ENCODE peak calls at places on chromosomes 5 and 9, in nine cellular contexts. One of them, this sample, is unnamed.

GRCh38 chr5:143302344-143302743 is 101.1 kb downstream of the NR3C1 start:
- DNase-seq in AG20443: no peak
- DNase-seq in astrocyte of the spinal cord: no peak
- DNase-seq in mesendoderm: no peak
- DNase-seq in activated CD4-positive, alpha-beta T cell treated with anti-CD3 and anti-CD28 coated beads, Interleukin-2, amount 10 ng/mL, durations not matched to agents 7 days and 5 days: no peak
- DNase-seq in fibroblast of pulmonary artery: no peak
- DNase-seq in GM04503: no peak
- DNase-seq in A172: no peak
- DNase-seq in adipocyte: peak
- DNase-seq in this sample: peak

GRCh38 chr9:4287886-4288588 is 11.8 kb downstream of the GLIS3 start:
- DNase-seq in astrocyte of the spinal cord: no peak
- DNase-seq in GM04503: no peak
- DNase-seq in activated CD4-positive, alpha-beta T cell treated with anti-CD3 and anti-CD28 coated beads, Interleukin-2, amount 10 ng/mL, durations not matched to agents 7 days and 5 days: no peak
- DNase-seq in AG20443: no peak
- DNase-seq in A172: no peak
- DNase-seq in mesendoderm: no peak
- DNase-seq in fibroblast of pulmonary artery: no peak
- DNase-seq in adipocyte: no peak
- DNase-seq in this sample: no peak

GRCh38 chr5:169997736-169998284 is 17.5 kb upstream of the INSYN2B start:
- DNase-seq in fibroblast of pulmonary artery: no peak
- DNase-seq in AG20443: no peak
- DNase-seq in adipocyte: no peak
- DNase-seq in A172: no peak
- DNase-seq in activated CD4-positive, alpha-beta T cell treated with anti-CD3 and anti-CD28 coated beads, Interleukin-2, amount 10 ng/mL, durations not matched to agents 7 days and 5 days: no peak
- DNase-seq in astrocyte of the spinal cord: no peak
- DNase-seq in GM04503: no peak
- DNase-seq in mesendoderm: no peak
- DNase-seq in this sample: no peak

GRCh38 chr5:56699588-56699987 is 115.8 kb upstream of the MAP3K1 start:
- DNase-seq in adipocyte: no peak
- DNase-seq in activated CD4-positive, alpha-beta T cell treated with anti-CD3 and anti-CD28 coated beads, Interleukin-2, amount 10 ng/mL, durations not matched to agents 7 days and 5 days: no peak
- DNase-seq in A172: no peak
- DNase-seq in mesendoderm: no peak
- DNase-seq in astrocyte of the spinal cord: no peak
- DNase-seq in AG20443: no peak
- DNase-seq in GM04503: no peak
- DNase-seq in fibroblast of pulmonary artery: no peak
- DNase-seq in this sample: no peak

GRCh38 chr5:153745778-153746420 is 255.4 kb downstream of the GRIA1 start:
- DNase-seq in astrocyte of the spinal cord: no peak
- DNase-seq in fibroblast of pulmonary artery: no peak
- DNase-seq in AG20443: no peak
- DNase-seq in GM04503: no peak
- DNase-seq in adipocyte: no peak
- DNase-seq in mesendoderm: no peak
- DNase-seq in activated CD4-positive, alpha-beta T cell treated with anti-CD3 and anti-CD28 coated beads, Interleukin-2, amount 10 ng/mL, durations not matched to agents 7 days and 5 days: no peak
- DNase-seq in A172: no peak
- DNase-seq in this sample: no peak

GRCh38 chr5:151094054-151094858 is 13.4 kb upstream of the TNIP1 start:
- DNase-seq in astrocyte of the spinal cord: no peak
- DNase-seq in GM04503: no peak
- DNase-seq in fibroblast of pulmonary artery: peak
- DNase-seq in A172: peak
- DNase-seq in AG20443: no peak
- DNase-seq in mesendoderm: no peak
- DNase-seq in activated CD4-positive, alpha-beta T cell treated with anti-CD3 and anti-CD28 coated beads, Interleukin-2, amount 10 ng/mL, durations not matched to agents 7 days and 5 days: peak
- DNase-seq in adipocyte: peak
- DNase-seq in this sample: peak

GRCh38 chr9:114893622-114894021 is 36.8 kb downstream of the TNFSF8 start:
- DNase-seq in mesendoderm: no peak
- DNase-seq in astrocyte of the spinal cord: no peak
- DNase-seq in A172: peak
- DNase-seq in fibroblast of pulmonary artery: peak
- DNase-seq in adipocyte: no peak
- DNase-seq in activated CD4-positive, alpha-beta T cell treated with anti-CD3 and anti-CD28 coated beads, Interleukin-2, amount 10 ng/mL, durations not matched to agents 7 days and 5 days: no peak
- DNase-seq in AG20443: no peak
- DNase-seq in GM04503: no peak
- DNase-seq in this sample: peak

GRCh38 chr9:14903040-14903439 is 7.2 kb downstream of the FREM1 start:
- DNase-seq in astrocyte of the spinal cord: no peak
- DNase-seq in adipocyte: no peak
- DNase-seq in A172: no peak
- DNase-seq in mesendoderm: no peak
- DNase-seq in activated CD4-positive, alpha-beta T cell treated with anti-CD3 and anti-CD28 coated beads, Interleukin-2, amount 10 ng/mL, durations not matched to agents 7 days and 5 days: no peak
- DNase-seq in GM04503: no peak
- DNase-seq in fibroblast of pulmonary artery: no peak
- DNase-seq in AG20443: no peak
- DNase-seq in this sample: no peak

GRCh38 chr5:141838326-141839014 is 39.7 kb downstream of the PCDH1 start:
- DNase-seq in A172: no peak
- DNase-seq in activated CD4-positive, alpha-beta T cell treated with anti-CD3 and anti-CD28 coated beads, Interleukin-2, amount 10 ng/mL, durations not matched to agents 7 days and 5 days: no peak
- DNase-seq in adipocyte: no peak
- DNase-seq in GM04503: no peak
- DNase-seq in fibroblast of pulmonary artery: no peak
- DNase-seq in AG20443: no peak
- DNase-seq in astrocyte of the spinal cord: no peak
- DNase-seq in mesendoderm: no peak
- DNase-seq in this sample: no peak

GRCh38 chr5:140637722-140638473 is 1.4 kb upstream of the TMCO6 start:
- DNase-seq in fibroblast of pulmonary artery: no peak
- DNase-seq in GM04503: no peak
- DNase-seq in activated CD4-positive, alpha-beta T cell treated with anti-CD3 and anti-CD28 coated beads, Interleukin-2, amount 10 ng/mL, durations not matched to agents 7 days and 5 days: no peak
- DNase-seq in AG20443: no peak
- DNase-seq in adipocyte: no peak
- DNase-seq in A172: no peak
- DNase-seq in mesendoderm: peak
- DNase-seq in astrocyte of the spinal cord: no peak
- DNase-seq in this sample: no peak

GRCh38 chr5:56144211-56144610 is 88.9 kb downstream of the ANKRD55 start:
- DNase-seq in A172: no peak
- DNase-seq in activated CD4-positive, alpha-beta T cell treated with anti-CD3 and anti-CD28 coated beads, Interleukin-2, amount 10 ng/mL, durations not matched to agents 7 days and 5 days: no peak
- DNase-seq in mesendoderm: no peak
- DNase-seq in GM04503: no peak
- DNase-seq in adipocyte: no peak
- DNase-seq in AG20443: no peak
- DNase-seq in fibroblast of pulmonary artery: no peak
- DNase-seq in astrocyte of the spinal cord: no peak
- DNase-seq in this sample: no peak

GRCh38 chr5:172791291-172791690 is 20.3 kb upstream of the DUSP1 start:
- DNase-seq in AG20443: peak
- DNase-seq in astrocyte of the spinal cord: no peak
- DNase-seq in activated CD4-positive, alpha-beta T cell treated with anti-CD3 and anti-CD28 coated beads, Interleukin-2, amount 10 ng/mL, durations not matched to agents 7 days and 5 days: no peak
- DNase-seq in fibroblast of pulmonary artery: no peak
- DNase-seq in GM04503: no peak
- DNase-seq in adipocyte: peak
- DNase-seq in A172: no peak
- DNase-seq in mesendoderm: no peak
- DNase-seq in this sample: no peak

GRCh38 chr9:652896-653295 is 188.6 kb upstream of the DMRT1 start:
- DNase-seq in astrocyte of the spinal cord: no peak
- DNase-seq in A172: no peak
- DNase-seq in AG20443: no peak
- DNase-seq in activated CD4-positive, alpha-beta T cell treated with anti-CD3 and anti-CD28 coated beads, Interleukin-2, amount 10 ng/mL, durations not matched to agents 7 days and 5 days: no peak
- DNase-seq in GM04503: no peak
- DNase-seq in fibroblast of pulmonary artery: peak
- DNase-seq in mesendoderm: no peak
- DNase-seq in adipocyte: no peak
- DNase-seq in this sample: no peak

GRCh38 chr5:133945561-133945960 is 22.9 kb downstream of the C5orf15 start:
- DNase-seq in fibroblast of pulmonary artery: no peak
- DNase-seq in activated CD4-positive, alpha-beta T cell treated with anti-CD3 and anti-CD28 coated beads, Interleukin-2, amount 10 ng/mL, durations not matched to agents 7 days and 5 days: no peak
- DNase-seq in adipocyte: no peak
- DNase-seq in astrocyte of the spinal cord: no peak
- DNase-seq in mesendoderm: no peak
- DNase-seq in GM04503: no peak
- DNase-seq in A172: no peak
- DNase-seq in AG20443: no peak
- DNase-seq in this sample: no peak

GRCh38 chr9:108184941-108185340 is 670.8 kb downstream of the ACTL7B start:
- DNase-seq in astrocyte of the spinal cord: peak
- DNase-seq in AG20443: peak
- DNase-seq in GM04503: no peak
- DNase-seq in fibroblast of pulmonary artery: peak
- DNase-seq in mesendoderm: peak
- DNase-seq in activated CD4-positive, alpha-beta T cell treated with anti-CD3 and anti-CD28 coated beads, Interleukin-2, amount 10 ng/mL, durations not matched to agents 7 days and 5 days: no peak
- DNase-seq in A172: peak
- DNase-seq in adipocyte: no peak
- DNase-seq in this sample: peak

GRCh38 chr5:137870647-137871339 is 3.1 kb downstream of the MYOT start:
- DNase-seq in AG20443: no peak
- DNase-seq in activated CD4-positive, alpha-beta T cell treated with anti-CD3 and anti-CD28 coated beads, Interleukin-2, amount 10 ng/mL, durations not matched to agents 7 days and 5 days: no peak
- DNase-seq in astrocyte of the spinal cord: no peak
- DNase-seq in mesendoderm: no peak
- DNase-seq in fibroblast of pulmonary artery: no peak
- DNase-seq in A172: no peak
- DNase-seq in GM04503: no peak
- DNase-seq in adipocyte: no peak
- DNase-seq in this sample: no peak

GRCh38 chr9:98502976-98503325 is 205.8 kb downstream of the GABBR2 start:
- DNase-seq in GM04503: peak
- DNase-seq in mesendoderm: peak
- DNase-seq in astrocyte of the spinal cord: peak
- DNase-seq in adipocyte: peak
- DNase-seq in activated CD4-positive, alpha-beta T cell treated with anti-CD3 and anti-CD28 coated beads, Interleukin-2, amount 10 ng/mL, durations not matched to agents 7 days and 5 days: no peak
- DNase-seq in fibroblast of pulmonary artery: peak
- DNase-seq in AG20443: peak
- DNase-seq in A172: no peak
- DNase-seq in this sample: peak

GRCh38 chr9:19922476-19923118 is 133.8 kb upstream of the SLC24A2 start:
- DNase-seq in activated CD4-positive, alpha-beta T cell treated with anti-CD3 and anti-CD28 coated beads, Interleukin-2, amount 10 ng/mL, durations not matched to agents 7 days and 5 days: no peak
- DNase-seq in GM04503: peak
- DNase-seq in AG20443: peak
- DNase-seq in mesendoderm: peak
- DNase-seq in fibroblast of pulmonary artery: peak
- DNase-seq in adipocyte: peak
- DNase-seq in astrocyte of the spinal cord: peak
- DNase-seq in A172: peak
- DNase-seq in this sample: peak

GRCh38 chr9:136947955-136948510 is 3.0 kb downstream of the C8G start:
- DNase-seq in A172: peak
- DNase-seq in activated CD4-positive, alpha-beta T cell treated with anti-CD3 and anti-CD28 coated beads, Interleukin-2, amount 10 ng/mL, durations not matched to agents 7 days and 5 days: no peak
- DNase-seq in astrocyte of the spinal cord: peak
- DNase-seq in adipocyte: peak
- DNase-seq in GM04503: no peak
- DNase-seq in AG20443: peak
- DNase-seq in mesendoderm: peak
- DNase-seq in fibroblast of pulmonary artery: peak
- DNase-seq in this sample: peak

GRCh38 chr5:43110606-43111170 is 10.0 kb upstream of the ZNF131 start:
- DNase-seq in AG20443: peak
- DNase-seq in astrocyte of the spinal cord: no peak
- DNase-seq in fibroblast of pulmonary artery: no peak
- DNase-seq in adipocyte: no peak
- DNase-seq in GM04503: no peak
- DNase-seq in A172: no peak
- DNase-seq in activated CD4-positive, alpha-beta T cell treated with anti-CD3 and anti-CD28 coated beads, Interleukin-2, amount 10 ng/mL, durations not matched to agents 7 days and 5 days: peak
- DNase-seq in mesendoderm: peak
- DNase-seq in this sample: no peak

GRCh38 chr5:172973127-172973916 is 10.2 kb upstream of the ATP6V0E1 start:
- DNase-seq in mesendoderm: no peak
- DNase-seq in activated CD4-positive, alpha-beta T cell treated with anti-CD3 and anti-CD28 coated beads, Interleukin-2, amount 10 ng/mL, durations not matched to agents 7 days and 5 days: no peak
- DNase-seq in fibroblast of pulmonary artery: peak
- DNase-seq in GM04503: no peak
- DNase-seq in A172: no peak
- DNase-seq in adipocyte: peak
- DNase-seq in AG20443: no peak
- DNase-seq in astrocyte of the spinal cord: peak
- DNase-seq in this sample: no peak

GRCh38 chr5:132821791-132822190 is 8.7 kb downstream of the SHROOM1 start:
- DNase-seq in activated CD4-positive, alpha-beta T cell treated with anti-CD3 and anti-CD28 coated beads, Interleukin-2, amount 10 ng/mL, durations not matched to agents 7 days and 5 days: no peak
- DNase-seq in A172: no peak
- DNase-seq in mesendoderm: no peak
- DNase-seq in astrocyte of the spinal cord: no peak
- DNase-seq in AG20443: peak
- DNase-seq in fibroblast of pulmonary artery: no peak
- DNase-seq in GM04503: no peak
- DNase-seq in adipocyte: peak
- DNase-seq in this sample: no peak

GRCh38 chr9:25205285-25205684 is 473.0 kb downstream of the TUSC1 start:
- DNase-seq in activated CD4-positive, alpha-beta T cell treated with anti-CD3 and anti-CD28 coated beads, Interleukin-2, amount 10 ng/mL, durations not matched to agents 7 days and 5 days: no peak
- DNase-seq in astrocyte of the spinal cord: no peak
- DNase-seq in GM04503: no peak
- DNase-seq in A172: no peak
- DNase-seq in mesendoderm: no peak
- DNase-seq in fibroblast of pulmonary artery: no peak
- DNase-seq in adipocyte: no peak
- DNase-seq in AG20443: no peak
- DNase-seq in this sample: no peak

GRCh38 chr5:23820764-23821471 is 313.5 kb downstream of the PRDM9 start:
- DNase-seq in A172: peak
- DNase-seq in fibroblast of pulmonary artery: peak
- DNase-seq in mesendoderm: peak
- DNase-seq in astrocyte of the spinal cord: peak
- DNase-seq in adipocyte: peak
- DNase-seq in GM04503: no peak
- DNase-seq in activated CD4-positive, alpha-beta T cell treated with anti-CD3 and anti-CD28 coated beads, Interleukin-2, amount 10 ng/mL, durations not matched to agents 7 days and 5 days: no peak
- DNase-seq in AG20443: peak
- DNase-seq in this sample: peak

GRCh38 chr5:98031926-98032325 is 741.5 kb upstream of the RGMB start:
- DNase-seq in AG20443: peak
- DNase-seq in activated CD4-positive, alpha-beta T cell treated with anti-CD3 and anti-CD28 coated beads, Interleukin-2, amount 10 ng/mL, durations not matched to agents 7 days and 5 days: no peak
- DNase-seq in adipocyte: no peak
- DNase-seq in fibroblast of pulmonary artery: no peak
- DNase-seq in GM04503: peak
- DNase-seq in A172: no peak
- DNase-seq in mesendoderm: no peak
- DNase-seq in astrocyte of the spinal cord: no peak
- DNase-seq in this sample: no peak

GRCh38 chr5:52134013-52134650 is 653.6 kb upstream of the ITGA1 start:
- DNase-seq in activated CD4-positive, alpha-beta T cell treated with anti-CD3 and anti-CD28 coated beads, Interleukin-2, amount 10 ng/mL, durations not matched to agents 7 days and 5 days: no peak
- DNase-seq in adipocyte: no peak
- DNase-seq in mesendoderm: no peak
- DNase-seq in GM04503: no peak
- DNase-seq in astrocyte of the spinal cord: no peak
- DNase-seq in A172: no peak
- DNase-seq in fibroblast of pulmonary artery: no peak
- DNase-seq in AG20443: no peak
- DNase-seq in this sample: no peak

GRCh38 chr5:17114233-17114632 is 103.2 kb upstream of the BASP1 start:
- DNase-seq in mesendoderm: no peak
- DNase-seq in fibroblast of pulmonary artery: no peak
- DNase-seq in astrocyte of the spinal cord: no peak
- DNase-seq in AG20443: no peak
- DNase-seq in adipocyte: no peak
- DNase-seq in A172: no peak
- DNase-seq in GM04503: no peak
- DNase-seq in activated CD4-positive, alpha-beta T cell treated with anti-CD3 and anti-CD28 coated beads, Interleukin-2, amount 10 ng/mL, durations not matched to agents 7 days and 5 days: no peak
- DNase-seq in this sample: no peak

This sample was measured in renal cortical epithelial cell.